ENCODE peak calls at places on chromosomes 7 and 10, in four cellular contexts. Z is uterus, V is testis, D is sigmoid colon. L is an unnamed sample. For H3K4me1, the result is how much of the 10 kb centered on the place peaks cover.

GRCh38 chr7:17951745-17952254 is 11.5 kb upstream of the SNX13 start:
- DNase-seq in Z (no peak), V (no peak), D (no peak), L (no peak)

GRCh38 chr7:105011771-105012502 is 2.1 kb upstream of the KMT2E start:
- DNase-seq in Z (peak), V (peak), D (peak), L (no peak)

GRCh38 chr7:111755388-111755787 is 193.1 kb upstream of the IMMP2L start:
- DNase-seq in Z (no peak), V (no peak), D (no peak), L (no peak)

GRCh38 chr7:234712-235553 is 42.6 kb downstream of the FAM20C start:
- DNase-seq in Z (peak), V (peak), D (peak), L (peak)

GRCh38 chr10:132532784-132533560 is 4.6 kb upstream of the INPP5A start:
- DNase-seq in Z (peak), V (no peak), D (peak), L (no peak)

GRCh38 chr7:110600983-110601382 is 489.9 kb upstream of the LRRN3 start:
- DNase-seq in Z (no peak), V (no peak), D (no peak), L (no peak)

GRCh38 chr10:70622541-70622940 is 20.0 kb upstream of the PRF1 start:
- DNase-seq in Z (no peak), V (no peak), D (no peak), L (no peak)

GRCh38 chr10:103772096-103772845 is 83.1 kb downstream of the SH3PXD2A start:
- DNase-seq in Z (peak), V (peak), D (peak), L (peak)

GRCh38 chr7:50682079-50682478 is 100.6 kb downstream of the GRB10 start:
- DNase-seq in Z (no peak), V (no peak), D (peak), L (no peak)

GRCh38 chr7:107613439-107613838 is 33.4 kb downstream of the BCAP29 start:
- DNase-seq in Z (no peak), V (no peak), D (no peak), L (no peak)

GRCh38 chr10:133264455-133264854 is 12.2 kb downstream of the ADAM8 start:
- DNase-seq in Z (no peak), V (no peak), D (no peak), L (no peak)

GRCh38 chr7:44720301-44720700 is 28.3 kb upstream of the ZMIZ2 start:
- DNase-seq in Z (no peak), V (no peak), D (no peak), L (no peak)

GRCh38 chr7:76155938-76156337 is 45.8 kb upstream of the SRRM3 start:
- DNase-seq in Z (no peak), V (peak), D (peak), L (peak)

GRCh38 chr10:114053946-114054345 is 10.3 kb downstream of the ADRB1 start:
- DNase-seq in Z (no peak), V (no peak), D (no peak), L (no peak)

GRCh38 chr10:35895331-35895730 is 253.2 kb upstream of the FZD8 start:
- DNase-seq in Z (no peak), V (no peak), D (no peak), L (no peak)

GRCh38 chr10:70163448-70163847 is 6.9 kb downstream of the SAR1A start:
- DNase-seq in Z (no peak), V (no peak), D (no peak), L (no peak)

GRCh38 chr10:5544216-5544805 is 19.6 kb downstream of the CALML3 start:
- DNase-seq in Z (no peak), V (no peak), D (peak), L (no peak)

GRCh38 chr10:91289295-91289694 is 68.8 kb downstream of the PCGF5 start:
- DNase-seq in Z (no peak), V (no peak), D (no peak), L (no peak)

GRCh38 chr7:55044791-55045190 is 26.0 kb downstream of the EGFR start:
- DNase-seq in Z (no peak), V (no peak), D (no peak), L (no peak)

GRCh38 chr7:31478744-31479143 is 35.1 kb upstream of the ITPRID1 start:
- DNase-seq in Z (no peak), V (peak), D (no peak), L (no peak)

GRCh38 chr7:117184367-117184766 is 138.5 kb downstream of the WNT2 start:
- DNase-seq in Z (no peak), V (no peak), D (no peak), L (no peak)

GRCh38 chr7:4797858-4798705 is 22.7 kb downstream of the AP5Z1 start:
- DNase-seq in Z (peak), V (peak), D (no peak), L (no peak)

GRCh38 chr7:2719007-2719406 is 31.0 kb downstream of the AMZ1 start:
- DNase-seq in Z (no peak), V (no peak), D (no peak), L (no peak)

GRCh38 chr10:34916368-34916767 is 101.3 kb upstream of the PARD3 start:
- DNase-seq in Z (no peak), V (no peak), D (no peak), L (no peak)

GRCh38 chr7:83109352-83109751 is 53.3 kb downstream of the PCLO start:
- DNase-seq in Z (no peak), V (no peak), D (no peak), L (no peak)

GRCh38 chr7:54788664-54789063 is 29.7 kb upstream of the SEC61G start:
- DNase-seq in Z (no peak), V (peak), D (peak), L (no peak)

GRCh38 chr7:21358640-21359039 is 69.2 kb upstream of the SP4 start:
- DNase-seq in Z (no peak), V (no peak), D (no peak), L (no peak)

GRCh38 chr7:25289522-25289921 is 61.2 kb upstream of the NPVF start:
- DNase-seq in Z (no peak), V (no peak), D (no peak), L (no peak)

GRCh38 chr10:97336446-97336845 is 1.9 kb upstream of the FRAT2 start:
- DNase-seq in Z (no peak), V (no peak), D (no peak), L (no peak)

GRCh38 chr7:96004598-96004997 is 232.2 kb downstream of the DYNC1I1 start:
- DNase-seq in Z (no peak), V (no peak), D (no peak), L (no peak)

GRCh38 chr7:27148776-27149641 is 1.4 kb upstream of the HOXA6 start:
- DNase-seq in Z (no peak), V (peak), D (peak), L (no peak)

GRCh38 chr7:108000875-108001758 is 1.8 kb downstream of the LAMB1 start:
- DNase-seq in Z (peak), V (peak), D (peak), L (no peak)

GRCh38 chr7:84302949-84303348 is 108.4 kb upstream of the SEMA3A start:
- DNase-seq in Z (no peak), V (no peak), D (no peak), L (no peak)

DNA sequence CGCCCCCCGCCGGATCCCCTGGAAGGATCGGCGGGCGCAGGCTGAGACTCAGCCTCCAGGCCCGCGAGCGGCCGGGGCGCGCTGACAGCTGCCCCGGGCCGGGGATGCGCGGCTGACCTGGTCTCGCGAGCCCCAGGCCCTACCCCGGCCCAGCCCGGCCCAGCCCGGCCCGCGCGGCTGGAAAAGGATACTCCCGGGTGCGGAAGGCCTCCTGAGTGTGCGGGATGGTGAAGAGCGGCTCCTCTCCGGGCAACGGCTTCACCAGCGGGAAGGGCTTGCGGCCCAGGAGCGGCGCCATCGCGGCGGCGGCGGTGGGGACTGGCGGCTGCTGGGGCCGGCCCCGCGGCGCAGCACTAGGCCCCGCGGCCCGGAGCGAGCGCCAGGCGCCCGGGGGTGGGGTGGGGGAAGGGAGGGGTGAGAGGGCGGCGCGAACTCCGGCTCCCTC is 435 bp downstream of the BAZ1B start:
- DNase-seq in Z (no peak), V (no peak), D (no peak), L (peak)
- TF ChIP-seq POLR2A in Z (no peak), V (no peak), D (no peak), L (no peak)

GRCh38 chr7:121080913-121081326 is 92.4 kb downstream of the CPED1 start:
- DNase-seq in Z (no peak), V (no peak), D (no peak), L (no peak)

GRCh38 chr7:121081327-121081936 is 92.9 kb downstream of the CPED1 start:
- DNase-seq in Z (no peak), V (no peak), D (no peak), L (no peak)

GRCh38 chr7:121078701-121079227 is 90.3 kb downstream of the CPED1 start:
- DNase-seq in Z (no peak), V (no peak), D (no peak), L (no peak)

GRCh38 chr7:121080257-121080912 is 91.9 kb downstream of the CPED1 start:
- DNase-seq in Z (no peak), V (no peak), D (no peak), L (no peak)

DNA sequence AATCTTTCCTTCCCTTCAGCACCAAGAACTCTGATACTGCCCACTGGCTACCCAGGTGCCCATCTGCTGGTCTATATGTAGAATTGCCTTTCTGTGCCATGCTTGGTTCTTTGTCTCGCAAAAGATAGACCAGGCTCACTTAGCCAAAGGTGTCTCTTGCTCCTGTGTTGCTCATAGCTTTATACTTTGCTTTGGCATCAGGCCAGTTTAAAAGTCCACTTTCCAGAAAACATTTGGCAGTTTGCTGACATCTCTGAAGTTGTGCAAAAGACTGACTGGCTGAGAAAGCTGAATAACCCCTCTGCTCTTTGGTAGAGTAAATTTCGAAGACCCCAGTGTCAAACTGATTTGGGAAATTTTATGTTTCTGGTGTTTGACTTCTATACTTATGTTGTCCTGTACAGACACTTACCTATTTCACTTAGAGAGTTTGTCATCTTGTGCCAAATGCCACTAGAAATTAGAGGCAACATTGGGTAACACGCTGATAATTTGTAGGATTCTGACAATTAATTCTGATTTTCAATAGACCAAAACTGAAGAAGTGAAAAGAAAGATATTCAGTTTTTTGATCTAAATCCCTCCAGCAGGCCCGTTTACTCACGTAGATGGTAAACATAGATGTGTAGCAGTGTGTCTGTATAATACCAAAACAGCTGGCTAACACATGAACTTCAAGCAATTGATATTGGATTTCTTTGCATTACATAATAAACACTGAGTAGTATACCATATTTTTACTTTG is 91.1 kb downstream of the CPED1 start:
- DNase-seq in Z (no peak), V (no peak), D (no peak), L (no peak)
- H3K4me1 ChIP-seq in Z (under half), V (under half), D (under half), L (half or more)

GRCh38 chr10:129759214-129760002 is 204.7 kb downstream of the EBF3 start:
- DNase-seq in Z (peak), V (peak), D (peak), L (no peak)

GRCh38 chr10:129758180-129758579 is 205.9 kb downstream of the EBF3 start:
- DNase-seq in Z (peak), V (peak), D (peak), L (no peak)

GRCh38 chr10:129758591-129759021 is 205.5 kb downstream of the EBF3 start:
- DNase-seq in Z (peak), V (peak), D (peak), L (no peak)

GRCh38 chr10:129755075-129756020 is 208.7 kb downstream of the EBF3 start:
- DNase-seq in Z (no peak), V (peak), D (peak), L (no peak)

DNA sequence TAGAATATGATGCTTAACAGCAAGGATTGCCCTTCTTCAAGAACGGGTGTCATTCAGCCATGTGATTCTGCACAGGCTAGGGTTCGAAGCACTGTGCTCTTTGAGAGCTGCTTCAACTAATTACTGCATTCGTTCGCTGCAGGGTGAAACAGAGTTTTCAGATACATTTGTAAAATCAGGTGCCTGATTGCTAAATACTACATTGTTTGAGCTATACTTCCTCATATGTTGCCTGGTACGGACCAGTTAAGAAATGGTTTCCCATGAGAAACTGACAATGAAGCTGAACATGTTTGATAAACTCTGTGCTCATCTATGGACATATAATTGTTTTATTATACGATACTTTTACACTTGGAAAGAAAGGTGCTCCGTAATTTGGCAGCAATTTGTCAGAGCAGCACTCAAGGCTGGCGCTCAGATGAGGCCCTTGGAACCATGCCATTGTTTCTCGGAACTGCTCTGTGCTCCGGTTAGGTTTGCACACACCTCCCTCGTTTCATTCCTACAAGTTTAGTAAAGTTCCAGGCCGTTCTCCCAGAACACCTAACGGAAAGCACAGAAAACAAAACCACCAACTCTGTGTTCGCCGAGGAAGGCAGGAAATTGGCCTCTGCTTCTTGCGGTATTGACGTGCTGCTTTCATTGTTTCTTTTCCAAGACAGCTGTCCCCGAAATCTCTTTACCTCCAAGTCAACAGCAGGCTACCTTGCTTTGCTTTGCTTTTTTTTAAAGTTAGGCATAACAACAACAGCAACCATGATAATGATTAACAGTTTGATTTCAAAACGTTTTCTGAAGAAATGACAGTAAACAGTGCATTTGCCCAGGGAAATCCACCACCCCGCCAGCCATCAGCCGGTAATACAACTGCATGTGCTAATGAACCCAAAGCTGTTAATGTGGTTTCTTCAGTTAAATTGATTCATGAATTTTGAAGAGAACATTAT is 206.9 kb downstream of the EBF3 start:
- DNase-seq in Z (peak), V (peak), D (peak), L (no peak)
- H3K4me3 ChIP-seq in Z (no peak), V (no peak), D (peak), L (peak)

DNA sequence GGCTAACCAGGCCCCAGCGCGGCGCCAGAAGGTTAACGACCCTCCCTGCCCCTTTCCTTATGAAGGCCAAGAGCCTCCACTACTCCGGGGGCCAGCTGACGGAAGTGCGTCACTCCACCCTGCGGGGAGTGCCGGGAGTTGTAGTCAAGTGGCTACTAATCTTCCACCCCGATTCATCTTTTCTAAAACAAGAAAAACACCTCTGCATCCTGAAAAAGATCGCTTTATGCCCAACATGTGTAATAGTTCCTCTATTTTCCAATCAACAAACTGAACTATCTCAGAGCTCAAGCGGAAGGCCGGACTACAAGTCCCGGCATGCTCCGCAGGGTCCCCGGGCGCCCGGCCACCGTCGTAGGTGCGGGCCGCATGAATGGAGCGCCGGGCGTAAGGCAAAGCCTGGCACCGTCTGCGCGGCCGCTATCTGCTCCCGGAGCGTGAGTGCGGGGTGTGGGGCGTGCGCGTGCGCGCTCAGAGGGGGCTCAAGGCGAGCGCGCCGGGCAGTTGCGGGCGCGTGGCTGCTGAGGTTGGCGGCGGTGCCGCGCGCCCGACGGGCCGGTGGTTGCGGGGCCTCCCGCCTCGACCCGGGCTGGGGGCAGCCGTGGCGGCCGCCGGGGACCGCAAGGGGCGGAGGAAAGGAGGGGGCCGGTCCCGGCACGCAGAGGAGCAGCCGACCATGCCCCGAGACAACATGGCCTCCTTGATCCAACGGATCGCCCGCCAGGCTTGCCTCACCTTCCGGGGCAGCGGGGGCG is at the start of gene ADO:
- DNase-seq in Z (peak), V (peak), D (peak), L (peak)
- TF ChIP-seq POLR2A in Z (peak), V (no peak), D (peak), L (peak)

DNA sequence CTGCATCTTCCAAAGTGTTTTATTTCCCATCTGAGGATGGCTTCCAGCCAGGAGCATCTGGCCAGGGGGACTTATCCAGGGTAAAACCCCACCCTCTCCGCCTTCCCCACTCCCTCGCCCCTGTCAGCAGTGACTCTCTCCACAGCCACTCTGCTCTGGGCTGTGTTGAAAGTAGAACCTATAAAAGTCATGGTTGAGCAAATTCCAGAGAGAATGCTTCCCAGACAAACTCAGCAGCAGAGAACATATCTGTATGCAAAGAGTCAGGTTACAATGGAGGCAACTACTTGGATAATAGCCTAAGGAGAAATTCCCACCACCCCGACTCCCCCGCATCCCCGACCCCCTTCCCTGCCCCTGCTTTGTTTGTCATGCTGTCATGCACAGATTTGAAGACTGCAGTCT is 110.9 kb upstream of the ANLN start:
- DNase-seq in Z (peak), V (no peak), D (peak), L (no peak)
- H3K4me1 ChIP-seq in Z (under half), V (under half), D (half or more), L (half or more)

DNA sequence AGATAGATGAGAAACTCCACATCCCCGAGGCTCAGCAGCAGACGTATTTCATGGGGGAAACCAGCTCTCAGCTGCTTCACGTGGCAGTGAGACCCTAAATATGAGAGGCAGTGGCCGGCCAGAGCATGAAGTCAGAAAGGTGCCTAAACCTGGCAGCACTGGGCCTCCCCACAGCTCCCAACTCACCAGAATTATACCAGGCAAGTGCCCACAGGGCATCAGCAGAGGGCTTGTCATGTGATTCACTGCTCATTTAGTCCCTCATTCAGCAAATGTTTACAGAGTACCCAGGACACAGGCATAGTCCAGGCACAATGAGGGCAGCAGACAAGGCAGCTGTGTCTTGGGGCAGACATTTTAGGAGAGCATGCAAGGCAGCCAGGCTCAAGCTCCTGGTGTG is 212.6 kb downstream of the PTPRN2 start:
- DNase-seq in Z (no peak), V (no peak), D (peak), L (no peak)
- H3K4me3 ChIP-seq in Z (no peak), V (no peak), D (no peak), L (no peak)

DNA sequence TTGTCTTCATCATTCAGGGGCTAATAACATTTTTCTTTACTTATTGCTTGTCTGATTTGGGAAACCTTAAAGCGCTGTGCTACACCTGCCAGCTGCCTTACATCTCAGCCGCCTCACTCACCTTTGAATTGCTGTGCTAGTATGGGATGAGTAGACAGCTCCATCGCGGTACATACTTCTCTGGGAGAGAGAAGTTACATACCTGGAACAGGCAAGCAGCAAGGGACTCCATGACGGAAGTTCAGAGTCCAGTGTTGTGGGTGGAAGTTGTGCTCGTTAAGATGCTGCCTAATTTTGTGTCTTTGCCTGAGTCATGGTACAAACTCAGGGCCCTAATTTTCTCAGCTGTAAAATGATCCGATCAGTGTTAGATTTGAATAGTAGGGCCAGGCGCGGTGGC is 1.9 kb downstream of the NUB1 start:
- DNase-seq in Z (no peak), V (no peak), D (no peak), L (no peak)
- TF ChIP-seq POLR2A in Z (no peak), V (no peak), D (no peak), L (no peak)

GRCh38 chr10:122057841-122058240 is 68.9 kb downstream of the TACC2 start:
- DNase-seq in Z (no peak), V (no peak), D (peak), L (no peak)
- H3K4me1 ChIP-seq in Z (under half), V (under half), D (under half), L (under half)